ENCODE peak calls at places on chromosomes 5 and 9, in eight cellular contexts. One of them, this sample, is unnamed.

GRCh38 chr9:128349772-128350171 is 9.4 kb downstream of the SLC27A4 start:
- DNase-seq in fibroblast of lung: no peak
- DNase-seq in neuronal stem cell: no peak
- DNase-seq in colonic mucosa: no peak
- DNase-seq in left lung: no peak
- DNase-seq in mammary epithelial cell: no peak
- DNase-seq in GM23338: no peak
- DNase-seq in HCT116: no peak
- DNase-seq in this sample: no peak

GRCh38 chr9:91681461-91682305 is 258.1 kb upstream of the NFIL3 start:
- DNase-seq in GM23338: peak; percentile 89
- DNase-seq in mammary epithelial cell: peak; percentile 46
- DNase-seq in neuronal stem cell: peak; percentile 58
- DNase-seq in fibroblast of lung: peak; percentile 71
- DNase-seq in colonic mucosa: peak; percentile 64
- DNase-seq in left lung: peak; percentile 78
- DNase-seq in HCT116: peak; percentile 45
- DNase-seq in this sample: peak; percentile 66

GRCh38 chr9:38263534-38263933 is 129.0 kb upstream of the ALDH1B1 start:
- DNase-seq in GM23338: peak; percentile 48
- DNase-seq in colonic mucosa: no peak
- DNase-seq in HCT116: peak; percentile 7
- DNase-seq in mammary epithelial cell: peak; percentile 31
- DNase-seq in neuronal stem cell: no peak
- DNase-seq in left lung: no peak
- DNase-seq in fibroblast of lung: peak; percentile 44
- DNase-seq in this sample: no peak

GRCh38 chr9:126690431-126691051 is 76.8 kb downstream of the LMX1B start:
- DNase-seq in neuronal stem cell: no peak
- DNase-seq in GM23338: peak; percentile 84
- DNase-seq in colonic mucosa: peak; percentile 64
- DNase-seq in fibroblast of lung: no peak
- DNase-seq in HCT116: peak; percentile 24
- DNase-seq in mammary epithelial cell: no peak
- DNase-seq in left lung: no peak
- DNase-seq in this sample: no peak

GRCh38 chr9:133683494-133684460 is 47.6 kb downstream of the DBH start:
- DNase-seq in fibroblast of lung: no peak
- DNase-seq in GM23338: no peak
- DNase-seq in mammary epithelial cell: no peak
- DNase-seq in neuronal stem cell: no peak
- DNase-seq in HCT116: no peak
- DNase-seq in colonic mucosa: no peak
- DNase-seq in left lung: no peak
- DNase-seq in this sample: no peak

GRCh38 chr9:15735083-15735974 is 182.5 kb downstream of the CCDC171 start:
- DNase-seq in mammary epithelial cell: peak; percentile 81
- DNase-seq in GM23338: no peak
- DNase-seq in fibroblast of lung: peak; percentile 97
- DNase-seq in neuronal stem cell: no peak
- DNase-seq in HCT116: no peak
- DNase-seq in left lung: no peak
- DNase-seq in colonic mucosa: no peak
- DNase-seq in this sample: no peak

GRCh38 chr9:107999011-107999410 is 509.4 kb upstream of the KLF4 start:
- DNase-seq in mammary epithelial cell: no peak
- DNase-seq in fibroblast of lung: no peak
- DNase-seq in GM23338: peak; percentile 22
- DNase-seq in left lung: no peak
- DNase-seq in colonic mucosa: no peak
- DNase-seq in neuronal stem cell: no peak
- DNase-seq in HCT116: peak; percentile 15
- DNase-seq in this sample: peak; percentile 16

GRCh38 chr5:83343345-83343744 is 128.2 kb upstream of the VCAN start:
- DNase-seq in HCT116: no peak
- DNase-seq in GM23338: no peak
- DNase-seq in neuronal stem cell: no peak
- DNase-seq in fibroblast of lung: no peak
- DNase-seq in colonic mucosa: no peak
- DNase-seq in left lung: no peak
- DNase-seq in mammary epithelial cell: no peak
- DNase-seq in this sample: no peak

GRCh38 chr5:173689171-173689676 is 72.8 kb upstream of the BOD1 start:
- DNase-seq in mammary epithelial cell: no peak
- DNase-seq in GM23338: peak; percentile 31
- DNase-seq in fibroblast of lung: no peak
- DNase-seq in HCT116: no peak
- DNase-seq in colonic mucosa: peak; percentile 35
- DNase-seq in left lung: peak; percentile 44
- DNase-seq in neuronal stem cell: no peak
- DNase-seq in this sample: no peak

DNA sequence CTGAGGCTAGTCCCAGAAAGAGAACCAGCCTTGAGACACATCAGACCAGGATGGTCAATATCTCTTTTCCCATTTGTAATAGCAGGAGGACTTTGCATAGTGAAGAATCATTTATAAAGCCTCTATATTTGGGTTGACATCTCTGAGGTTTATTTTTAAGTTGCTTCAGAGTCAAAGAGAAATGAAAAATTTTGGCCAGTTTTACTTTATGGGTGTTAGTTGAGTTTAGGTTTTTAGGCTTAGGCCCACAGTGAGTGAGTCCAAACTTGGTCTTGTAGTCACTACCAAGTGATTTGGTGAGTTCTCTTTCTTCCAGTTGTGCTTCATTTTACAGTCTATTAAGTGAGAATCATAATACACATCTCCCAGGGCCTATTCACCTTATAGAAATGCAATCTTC is 5.3 kb upstream of the MEF2C start:
- DNase-seq in left lung: no peak
- DNase-seq in GM23338: no peak
- DNase-seq in fibroblast of lung: no peak
- DNase-seq in colonic mucosa: no peak
- DNase-seq in mammary epithelial cell: no peak
- DNase-seq in HCT116: no peak
- DNase-seq in neuronal stem cell: no peak
- DNase-seq in this sample: no peak
- H3K4me1 ChIP-seq in left lung: no peaks in the 10 kb centered on the region
- H3K4me1 ChIP-seq in GM23338: peaks cover 15% of the 10 kb centered on the region
- H3K4me1 ChIP-seq in fibroblast of lung: no peaks in the 10 kb centered on the region
- H3K4me1 ChIP-seq in colonic mucosa: no peaks in the 10 kb centered on the region
- H3K4me1 ChIP-seq in mammary epithelial cell: peaks cover 9% of the 10 kb centered on the region
- H3K4me1 ChIP-seq in HCT116: no peaks in the 10 kb centered on the region
- H3K4me1 ChIP-seq in neuronal stem cell: peaks cover 7% of the 10 kb centered on the region
- H3K4me1 ChIP-seq in this sample: no peaks in the 10 kb centered on the region

GRCh38 chr5:149416977-149417713 is 38.1 kb upstream of the IL17B start:
- DNase-seq in HCT116: no peak
- DNase-seq in left lung: no peak
- DNase-seq in GM23338: no peak
- DNase-seq in neuronal stem cell: no peak
- DNase-seq in fibroblast of lung: peak; percentile 90
- DNase-seq in mammary epithelial cell: no peak
- DNase-seq in colonic mucosa: no peak
- DNase-seq in this sample: no peak
- H3K4me1 ChIP-seq in HCT116: no peaks in the 10 kb centered on the region
- H3K4me1 ChIP-seq in left lung: peaks cover 30% of the 10 kb centered on the region
- H3K4me1 ChIP-seq in GM23338: peaks cover 10% of the 10 kb centered on the region
- H3K4me1 ChIP-seq in neuronal stem cell: peaks cover 18% of the 10 kb centered on the region
- H3K4me1 ChIP-seq in fibroblast of lung: peaks cover 77% of the 10 kb centered on the region
- H3K4me1 ChIP-seq in mammary epithelial cell: no peaks in the 10 kb centered on the region
- H3K4me1 ChIP-seq in colonic mucosa: no peaks in the 10 kb centered on the region
- H3K4me1 ChIP-seq in this sample: peaks cover 2% of the 10 kb centered on the region

GRCh38 chr5:179319123-179319522 is 26.1 kb downstream of the ADAMTS2 start:
- DNase-seq in GM23338: no peak
- DNase-seq in mammary epithelial cell: no peak
- DNase-seq in HCT116: no peak
- DNase-seq in neuronal stem cell: no peak
- DNase-seq in left lung: peak; percentile 12
- DNase-seq in fibroblast of lung: no peak
- DNase-seq in colonic mucosa: no peak
- DNase-seq in this sample: no peak

GRCh38 chr5:179318193-179318955 is 26.9 kb downstream of the ADAMTS2 start:
- DNase-seq in colonic mucosa: no peak
- DNase-seq in mammary epithelial cell: no peak
- DNase-seq in neuronal stem cell: peak; percentile 87
- DNase-seq in left lung: peak; percentile 30
- DNase-seq in fibroblast of lung: no peak
- DNase-seq in GM23338: no peak
- DNase-seq in HCT116: no peak
- DNase-seq in this sample: no peak

GRCh38 chr5:179321206-179321987 is 23.9 kb downstream of the ADAMTS2 start:
- DNase-seq in mammary epithelial cell: no peak
- DNase-seq in fibroblast of lung: no peak
- DNase-seq in colonic mucosa: no peak
- DNase-seq in GM23338: no peak
- DNase-seq in left lung: peak; percentile 6
- DNase-seq in neuronal stem cell: no peak
- DNase-seq in HCT116: no peak
- DNase-seq in this sample: no peak

GRCh38 chr5:179317411-179318192 is 27.7 kb downstream of the ADAMTS2 start:
- DNase-seq in mammary epithelial cell: no peak
- DNase-seq in colonic mucosa: no peak
- DNase-seq in left lung: peak; percentile 19
- DNase-seq in fibroblast of lung: no peak
- DNase-seq in neuronal stem cell: no peak
- DNase-seq in HCT116: no peak
- DNase-seq in GM23338: no peak
- DNase-seq in this sample: no peak

DNA sequence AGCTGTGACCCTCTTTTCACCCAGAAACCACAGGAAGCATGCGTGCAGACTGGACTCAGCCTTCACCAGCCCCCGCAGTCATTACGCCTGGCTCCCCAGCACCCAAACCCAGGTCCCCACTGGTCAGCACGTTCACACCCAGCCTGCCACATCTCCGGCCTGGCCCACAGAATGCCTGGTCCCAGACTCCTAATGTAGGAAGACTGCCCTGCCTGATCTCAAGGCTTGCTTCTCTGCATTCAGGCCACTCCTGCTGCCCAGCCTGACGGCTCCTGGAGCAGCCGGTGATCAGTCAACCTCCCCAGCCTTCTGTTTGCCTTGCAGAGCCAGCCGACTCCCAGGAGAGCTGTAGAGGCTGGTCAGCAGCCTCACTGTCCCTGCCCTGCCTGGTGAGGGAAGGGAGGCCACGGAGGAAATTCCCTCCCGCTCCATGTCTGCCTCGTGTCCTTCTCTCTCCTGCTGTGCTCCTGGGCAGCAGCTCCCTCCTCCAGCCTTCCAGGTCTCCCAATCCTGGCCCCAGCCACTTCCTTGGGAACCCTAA is 25.4 kb downstream of the ADAMTS2 start:
- DNase-seq in GM23338: no peak
- DNase-seq in colonic mucosa: no peak
- DNase-seq in HCT116: no peak
- DNase-seq in fibroblast of lung: peak; percentile 52
- DNase-seq in left lung: peak; percentile 30
- DNase-seq in mammary epithelial cell: no peak
- DNase-seq in neuronal stem cell: no peak
- DNase-seq in this sample: no peak
- H3K4me1 ChIP-seq in GM23338: no peaks in the 10 kb centered on the region
- H3K4me1 ChIP-seq in colonic mucosa: no peaks in the 10 kb centered on the region
- H3K4me1 ChIP-seq in HCT116: no peaks in the 10 kb centered on the region
- H3K4me1 ChIP-seq in fibroblast of lung: peaks cover 15% of the 10 kb centered on the region
- H3K4me1 ChIP-seq in left lung: peaks cover 11% of the 10 kb centered on the region
- H3K4me1 ChIP-seq in mammary epithelial cell: no peaks in the 10 kb centered on the region
- H3K4me1 ChIP-seq in neuronal stem cell: no peaks in the 10 kb centered on the region
- H3K4me1 ChIP-seq in this sample: no peaks in the 10 kb centered on the region

GRCh38 chr5:131541071-131541470 is 94.0 kb downstream of the RAPGEF6 start:
- DNase-seq in left lung: no peak
- DNase-seq in GM23338: no peak
- DNase-seq in colonic mucosa: no peak
- DNase-seq in fibroblast of lung: no peak
- DNase-seq in mammary epithelial cell: peak; percentile 12
- DNase-seq in neuronal stem cell: no peak
- DNase-seq in HCT116: no peak
- DNase-seq in this sample: no peak
- H3K4me1 ChIP-seq in left lung: no peaks in the 10 kb centered on the region
- H3K4me1 ChIP-seq in GM23338: no peaks in the 10 kb centered on the region
- H3K4me1 ChIP-seq in colonic mucosa: peaks cover 7% of the 10 kb centered on the region
- H3K4me1 ChIP-seq in fibroblast of lung: peaks cover 14% of the 10 kb centered on the region
- H3K4me1 ChIP-seq in mammary epithelial cell: peaks cover 23% of the 10 kb centered on the region
- H3K4me1 ChIP-seq in neuronal stem cell: peaks cover 5% of the 10 kb centered on the region
- H3K4me1 ChIP-seq in HCT116: no peaks in the 10 kb centered on the region
- H3K4me1 ChIP-seq in this sample: no peaks in the 10 kb centered on the region

DNA sequence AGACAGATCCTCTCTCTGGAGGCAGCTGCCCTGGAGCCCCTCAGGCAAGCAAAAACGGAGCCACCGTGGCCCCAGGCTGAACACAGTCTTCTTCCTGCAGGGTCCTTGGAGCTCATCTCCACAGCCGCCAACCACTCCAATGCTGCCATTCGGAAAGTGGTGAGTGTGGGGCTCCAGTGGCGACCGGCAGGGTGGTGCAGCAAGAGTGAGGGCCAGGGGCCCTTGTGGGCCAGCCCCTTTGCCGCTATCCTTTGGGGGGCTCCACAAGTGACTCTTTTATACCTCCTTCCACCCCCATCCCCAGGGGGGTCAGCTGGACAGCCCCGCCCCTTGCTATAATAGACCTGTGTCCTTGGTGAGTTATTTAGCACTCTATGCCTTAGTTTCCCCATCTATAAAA is 47.4 kb upstream of the SUSD3 start:
- DNase-seq in neuronal stem cell: no peak
- DNase-seq in mammary epithelial cell: no peak
- DNase-seq in colonic mucosa: peak; percentile 10
- DNase-seq in left lung: no peak
- DNase-seq in fibroblast of lung: no peak
- DNase-seq in HCT116: no peak
- DNase-seq in GM23338: no peak
- DNase-seq in this sample: no peak
- H3K4me1 ChIP-seq in neuronal stem cell: no peaks in the 10 kb centered on the region
- H3K4me1 ChIP-seq in mammary epithelial cell: no peaks in the 10 kb centered on the region
- H3K4me1 ChIP-seq in colonic mucosa: no peaks in the 10 kb centered on the region
- H3K4me1 ChIP-seq in left lung: no peaks in the 10 kb centered on the region
- H3K4me1 ChIP-seq in fibroblast of lung: no peaks in the 10 kb centered on the region
- H3K4me1 ChIP-seq in HCT116: no peaks in the 10 kb centered on the region
- H3K4me1 ChIP-seq in GM23338: no peaks in the 10 kb centered on the region
- H3K4me1 ChIP-seq in this sample: peaks cover 3% of the 10 kb centered on the region

DNA sequence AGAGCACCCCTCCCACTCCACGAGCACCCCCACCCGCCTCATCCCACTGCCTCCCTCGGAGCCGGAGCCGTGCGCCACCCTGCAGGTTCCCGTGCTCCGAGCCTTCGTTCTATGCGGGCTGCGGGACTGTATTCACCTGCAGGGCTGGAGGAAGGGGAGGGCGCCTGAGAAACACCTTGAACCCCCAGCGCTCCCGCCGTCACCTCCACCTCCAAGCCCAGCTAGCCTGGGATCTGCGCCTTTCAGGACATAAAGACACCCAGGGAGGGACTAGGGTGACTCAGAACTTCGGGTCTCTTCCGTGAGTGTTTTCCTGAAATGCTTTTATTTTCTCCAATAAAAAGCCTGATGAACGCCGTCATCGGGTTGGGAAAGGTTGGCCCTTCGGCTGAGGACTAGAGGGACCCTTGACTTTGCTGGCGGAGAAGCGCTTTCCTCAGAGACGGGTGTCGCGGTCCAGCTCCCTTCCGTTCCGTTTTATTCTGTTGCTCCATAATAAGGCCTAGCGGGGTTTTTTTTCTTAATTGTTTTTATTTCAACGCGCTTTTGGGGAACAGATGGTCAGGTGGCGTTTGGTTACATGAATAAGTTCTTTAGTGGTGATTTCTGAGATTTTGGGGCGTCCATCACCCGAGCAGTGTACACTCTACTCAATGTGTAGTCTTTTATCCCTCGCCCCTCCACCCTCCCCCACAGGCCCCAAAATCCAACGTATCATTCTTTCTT is 4.6 kb downstream of the TLX3 start:
- DNase-seq in neuronal stem cell: no peak
- DNase-seq in mammary epithelial cell: no peak
- DNase-seq in left lung: no peak
- DNase-seq in colonic mucosa: no peak
- DNase-seq in fibroblast of lung: no peak
- DNase-seq in HCT116: no peak
- DNase-seq in GM23338: peak; percentile 47
- DNase-seq in this sample: no peak
- H3K4me1 ChIP-seq in neuronal stem cell: peaks cover 16% of the 10 kb centered on the region
- H3K4me1 ChIP-seq in mammary epithelial cell: peaks cover 4% of the 10 kb centered on the region
- H3K4me1 ChIP-seq in left lung: peaks cover 18% of the 10 kb centered on the region
- H3K4me1 ChIP-seq in colonic mucosa: peaks cover 11% of the 10 kb centered on the region
- H3K4me1 ChIP-seq in fibroblast of lung: no peaks in the 10 kb centered on the region
- H3K4me1 ChIP-seq in HCT116: no peaks in the 10 kb centered on the region
- H3K4me1 ChIP-seq in GM23338: peaks cover 42% of the 10 kb centered on the region
- H3K4me1 ChIP-seq in this sample: peaks cover 12% of the 10 kb centered on the region